ENCODE peak calls at places on chromosomes 11 and 22, in eight cellular contexts. U, Z, Q, M, W, V, G and O are unnamed samples.
A peak's percentile ranks its signal among the peaks of the same experiment; 100 is the strongest.

GRCh38 chr11:8059571-8060011 is 21.4 kb upstream of the TUB start:
- DNase-seq in U (peak; percentile 19), Z (no peak), Q (no peak), M (no peak), W (no peak), V (peak; percentile 27), G (no peak), O (peak; percentile 67)

GRCh38 chr11:3627291-3627690 is 14.5 kb downstream of the ART5 start:
- DNase-seq in U (no peak), Z (no peak), Q (no peak), M (no peak), W (no peak), V (no peak), G (no peak), O (no peak)

GRCh38 chr11:125192194-125192593 is 27.6 kb downstream of the PKNOX2 start:
- DNase-seq in U (no peak), Z (no peak), Q (no peak), M (no peak), W (no peak), V (no peak), G (no peak), O (no peak)

GRCh38 chr11:17163742-17164141 is 44.0 kb downstream of the PIK3C2A start:
- DNase-seq in U (no peak), Z (no peak), Q (no peak), M (no peak), W (no peak), V (no peak), G (no peak), O (no peak)

GRCh38 chr22:39173787-39174497 is 21.5 kb upstream of the CBX7 start:
- DNase-seq in U (no peak), Z (no peak), Q (no peak), M (no peak), W (no peak), V (no peak), G (no peak), O (no peak)

GRCh38 chr11:67285541-67286498 is 3.3 kb upstream of the ANKRD13D start:
- DNase-seq in U (no peak), Z (no peak), Q (peak; percentile 54), M (no peak), W (no peak), V (no peak), G (no peak), O (peak; percentile 67)

GRCh38 chr11:67309661-67310061 is 6.3 kb downstream of the SSH3 start:
- DNase-seq in U (no peak), Z (no peak), Q (no peak), M (no peak), W (no peak), V (no peak), G (no peak), O (no peak)

GRCh38 chr11:36868380-36868779 is 270.3 kb upstream of the RAG2 start:
- DNase-seq in U (no peak), Z (no peak), Q (no peak), M (no peak), W (no peak), V (no peak), G (no peak), O (no peak)

GRCh38 chr11:68039526-68040086 is 781 bp downstream of the TCIRG1 start:
- DNase-seq in U (no peak), Z (no peak), Q (peak; percentile 59), M (no peak), W (no peak), V (peak; percentile 60), G (peak; percentile 63), O (peak; percentile 70)

GRCh38 chr22:38148252-38148651 is 33.4 kb downstream of the PLA2G6 start:
- DNase-seq in U (no peak), Z (no peak), Q (no peak), M (no peak), W (peak; percentile 22), V (no peak), G (no peak), O (peak; percentile 5)

GRCh38 chr22:49734882-49735281 is 92.8 kb downstream of the BRD1 start:
- DNase-seq in U (no peak), Z (no peak), Q (no peak), M (peak; percentile 1), W (no peak), V (peak; percentile 40), G (no peak), O (no peak)

GRCh38 chr11:13278620-13279486 is 1.3 kb downstream of the BMAL1 start:
- DNase-seq in U (no peak), Z (no peak), Q (peak; percentile 55), M (no peak), W (no peak), V (peak; percentile 73), G (no peak), O (no peak)

GRCh38 chr22:39527481-39527961 is 5.0 kb downstream of the RPS19BP1 start:
- DNase-seq in U (no peak), Z (no peak), Q (peak; percentile 50), M (no peak), W (no peak), V (no peak), G (peak; percentile 74), O (no peak)

GRCh38 chr11:43517518-43517917 is 158.8 kb downstream of the TTC17 start:
- DNase-seq in U (no peak), Z (no peak), Q (no peak), M (no peak), W (no peak), V (no peak), G (no peak), O (no peak)

GRCh38 chr11:68756171-68756766 is 4.9 kb upstream of the TESMIN start:
- DNase-seq in U (no peak), Z (no peak), Q (no peak), M (no peak), W (no peak), V (no peak), G (no peak), O (no peak)

GRCh38 chr22:31162015-31162765 is 2.2 kb downstream of the RNF185 start:
- DNase-seq in U (no peak), Z (no peak), Q (no peak), M (no peak), W (no peak), V (no peak), G (no peak), O (no peak)
- H3K4me3 ChIP-seq in U (peak overlapping the region; percentile 65), Z (peak overlapping the region; percentile 7), Q (no peak overlapping the region), M (no peak overlapping the region), W (no peak overlapping the region), V (no peak overlapping the region), G (no peak overlapping the region), O (no peak overlapping the region)

DNA sequence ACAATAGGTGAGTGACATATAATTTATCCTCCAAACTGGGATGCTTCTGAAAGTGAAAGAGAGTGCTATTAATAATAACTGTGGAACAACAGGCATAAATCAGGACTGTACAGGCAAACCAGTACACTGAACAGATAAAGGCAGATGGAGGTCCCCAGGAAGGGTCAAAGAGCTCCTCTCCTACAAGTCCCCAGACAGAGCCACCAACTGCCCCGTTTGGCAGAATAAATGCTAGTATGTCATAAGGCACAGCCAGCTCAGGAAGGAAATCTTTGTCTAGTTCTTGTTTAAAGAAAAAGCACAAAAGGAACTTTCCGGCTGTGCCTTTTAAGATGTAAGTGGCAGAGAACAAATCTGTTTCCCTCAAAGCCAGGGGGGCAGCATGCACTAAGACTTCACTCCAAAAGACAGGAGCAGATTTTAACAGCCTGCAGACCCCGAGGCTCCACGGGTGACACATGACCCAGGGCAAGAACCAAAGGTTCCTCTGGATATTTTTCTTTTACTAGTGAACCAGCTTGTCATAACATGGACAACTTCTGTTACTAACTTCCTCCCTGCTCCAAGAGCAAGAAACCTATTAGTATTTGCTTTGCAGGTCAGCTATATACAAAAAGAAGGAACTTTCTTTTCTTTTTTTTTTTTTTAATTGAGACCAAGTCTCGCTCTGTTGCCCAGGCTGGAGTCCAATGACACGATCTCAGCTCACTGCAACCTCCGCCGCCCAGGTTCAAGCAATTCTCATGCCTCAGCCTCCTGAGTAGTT is 50.2 kb downstream of the MYH9 start:
- DNase-seq in U (no peak), Z (no peak), Q (no peak), M (no peak), W (no peak), V (no peak), G (no peak), O (no peak)
- H3K4me1 ChIP-seq in U (no peaks in the 10 kb centered on the region), Z (peaks cover 57% of the 10 kb centered on the region), Q (peaks cover 100% of the 10 kb centered on the region), M (peaks cover 99% of the 10 kb centered on the region), W (peaks cover 51% of the 10 kb centered on the region), V (peaks cover 49% of the 10 kb centered on the region), G (peaks cover 38% of the 10 kb centered on the region), O (peaks cover 100% of the 10 kb centered on the region)

GRCh38 chr22:24437820-24438328 is 10.5 kb downstream of the ADORA2A start:
- DNase-seq in U (no peak), Z (no peak), Q (no peak), M (no peak), W (peak; percentile 44), V (no peak), G (no peak), O (no peak)
- TF ChIP-seq CTCF in U (no peak), Z (no peak), Q (no peak), M (no peak), W (peak; percentile 45), V (no peak), G (peak; percentile 25), O (no peak)

DNA sequence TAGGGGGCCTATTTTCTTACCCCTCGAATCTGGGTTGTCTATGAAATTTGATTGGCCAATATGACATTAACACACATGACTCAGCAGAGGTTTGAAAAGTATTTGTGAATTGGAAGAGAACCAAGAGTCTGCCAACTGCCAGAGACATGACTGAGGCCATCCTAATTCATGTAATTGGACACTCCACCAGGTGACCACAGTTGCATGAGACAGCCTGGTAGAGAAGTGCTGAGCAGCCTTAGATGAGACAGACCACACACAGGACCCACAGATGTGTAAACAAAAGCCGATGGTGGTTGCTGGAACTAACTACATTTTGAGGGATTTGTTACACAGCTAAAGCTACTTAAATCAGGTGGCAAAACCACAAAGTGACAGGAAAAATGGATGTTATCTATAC is 855 bp upstream of the MS4A5 start:
- DNase-seq in U (no peak), Z (no peak), Q (no peak), M (no peak), W (peak; percentile 5), V (no peak), G (no peak), O (no peak)
- H3K4me3 ChIP-seq in U (no peak overlapping the region), Z (no peak overlapping the region), Q (no peak overlapping the region), M (no peak overlapping the region), W (no peak overlapping the region), V (no peak overlapping the region), G (no peak overlapping the region), O (no peak overlapping the region)

GRCh38 chr22:32717337-32718240 is 83.9 kb upstream of the TIMP3 start:
- DNase-seq in U (no peak), Z (no peak), Q (no peak), M (no peak), W (no peak), V (no peak), G (no peak), O (no peak)
- H3K4me1 ChIP-seq in U (no peaks in the 10 kb centered on the region), Z (no peaks in the 10 kb centered on the region), Q (peaks cover 28% of the 10 kb centered on the region), M (peaks cover 52% of the 10 kb centered on the region), W (no peaks in the 10 kb centered on the region), V (no peaks in the 10 kb centered on the region), G (peaks cover 36% of the 10 kb centered on the region), O (no peaks in the 10 kb centered on the region)

GRCh38 chr11:44564198-44564597 is 1.3 kb upstream of the CD82 start:
- DNase-seq in U (no peak), Z (no peak), Q (no peak), M (no peak), W (no peak), V (no peak), G (no peak), O (no peak)
- TF ChIP-seq CTCF in U (no peak), Z (no peak), Q (no peak), M (no peak), W (no peak), V (no peak), G (no peak), O (no peak)